ENCODE peak calls at places on chromosomes 6 and 20, in four cellular contexts. A is NCI-H774; M is CD4-positive, CD25-positive, alpha-beta regulatory T cell; F is activated T-helper 1 cell treated with anti-CD3 and anti-CD28 coated beads, Interleukin-2, amount 50 U/mL, for 16 hours. W is an unnamed sample.

GRCh38 chr6:20236344-20236743 is 24.1 kb upstream of the MBOAT1 start:
- DNase-seq in F (no peak), A (no peak), M (no peak), W (no peak)

GRCh38 chr6:43149260-43149659 is 21.8 kb upstream of the SRF start:
- DNase-seq in M (no peak), F (no peak), A (no peak), W (no peak)

GRCh38 chr20:19786311-19786710 is 28.3 kb downstream of the RIN2 start:
- DNase-seq in A (no peak), M (no peak), F (no peak), W (peak)

GRCh38 chr6:149056777-149057463 is 260.6 kb upstream of the TAB2 start:
- DNase-seq in A (no peak), F (no peak), M (no peak), W (no peak)

GRCh38 chr6:7262037-7262461 is 51.0 kb downstream of the SSR1 start:
- DNase-seq in M (no peak), F (no peak), A (peak), W (no peak)

GRCh38 chr20:9035129-9035528 is 33.8 kb upstream of the PLCB4 start:
- DNase-seq in M (no peak), A (no peak), F (no peak), W (no peak)

GRCh38 chr6:127641905-127642304 is 64.9 kb downstream of the C6orf58 start:
- DNase-seq in M (no peak), A (peak), F (no peak), W (no peak)

GRCh38 chr20:58208944-58209343 is 19.5 kb downstream of the ANKRD60 start:
- DNase-seq in A (no peak), M (no peak), F (no peak), W (no peak)

GRCh38 chr6:20038805-20039204 is 173.5 kb downstream of the MBOAT1 start:
- DNase-seq in F (no peak), M (no peak), A (no peak), W (no peak)

GRCh38 chr20:32685541-32686529 is 12.1 kb upstream of the C20orf203 start:
- DNase-seq in A (no peak), M (no peak), F (no peak), W (no peak)

GRCh38 chr20:7627734-7628663 is 312.3 kb downstream of the HAO1 start:
- DNase-seq in A (no peak), F (no peak), M (no peak), W (no peak)

GRCh38 chr20:51121272-51121671 is 98.4 kb upstream of the KCNG1 start:
- DNase-seq in F (no peak), M (no peak), A (no peak), W (no peak)

GRCh38 chr6:154937306-154938244 is 57.5 kb upstream of the TIAM2 start:
- DNase-seq in A (no peak), F (no peak), M (no peak), W (no peak)

GRCh38 chr6:170232186-170233002 is 58.5 kb downstream of the DLL1 start:
- DNase-seq in F (no peak), A (no peak), M (no peak), W (no peak)

GRCh38 chr6:52815167-52816092 is 11.8 kb upstream of the GSTA1 start:
- DNase-seq in M (peak), A (peak), F (peak), W (no peak)

GRCh38 chr20:46348972-46349741 is 40.9 kb upstream of the CDH22 start:
- DNase-seq in A (peak), M (peak), F (no peak), W (no peak)

GRCh38 chr20:24700166-24700860 is 230.9 kb downstream of the SYNDIG1 start:
- DNase-seq in A (no peak), F (no peak), M (no peak), W (peak)

GRCh38 chr6:51535327-51535726 is 552.1 kb downstream of the PKHD1 start:
- DNase-seq in M (no peak), A (no peak), F (no peak), W (no peak)

GRCh38 chr6:44897286-44897685 is 430.8 kb upstream of the RUNX2 start:
- DNase-seq in F (no peak), A (no peak), M (no peak), W (no peak)

GRCh38 chr6:22008248-22008836 is 288.5 kb downstream of the PRL start:
- DNase-seq in M (no peak), A (no peak), F (no peak), W (no peak)

GRCh38 chr6:7878401-7878964 is 32.1 kb downstream of the TXNDC5 start:
- DNase-seq in F (no peak), A (no peak), M (no peak), W (no peak)

GRCh38 chr6:1224514-1224913 is 87.4 kb upstream of the FOXQ1 start:
- DNase-seq in F (no peak), A (no peak), M (no peak), W (no peak)

GRCh38 chr20:58712116-58712822 is 19.7 kb downstream of the NPEPL1 start:
- DNase-seq in A (no peak), F (no peak), M (no peak), W (peak)

GRCh38 chr20:1633535-1633934 is 13.7 kb upstream of the SIRPB1 start:
- DNase-seq in A (no peak), F (no peak), M (no peak), W (no peak)

GRCh38 chr6:16723833-16724232 is 37.4 kb downstream of the ATXN1 start:
- DNase-seq in A (no peak), M (no peak), F (no peak), W (no peak)

GRCh38 chr6:161215193-161215592 is 58.7 kb downstream of the AGPAT4 start:
- DNase-seq in F (no peak), M (no peak), A (no peak), W (no peak)

GRCh38 chr20:56995635-56996075 is 270.8 kb downstream of the BMP7 start:
- DNase-seq in F (no peak), M (no peak), A (no peak), W (no peak)

GRCh38 chr20:3046677-3047462 is 1.0 kb downstream of the MRPS26 start:
- DNase-seq in F (no peak), M (no peak), A (peak), W (no peak)

GRCh38 chr6:21845018-21845417 is 251.5 kb downstream of the SOX4 start:
- DNase-seq in A (peak), M (no peak), F (no peak), W (no peak)

GRCh38 chr6:170250981-170251775 is 39.7 kb downstream of the DLL1 start:
- DNase-seq in F (no peak), A (no peak), M (no peak), W (no peak)

GRCh38 chr20:38373231-38373867 is 27.1 kb downstream of the LBP start:
- DNase-seq in M (no peak), A (no peak), F (no peak), W (peak)

GRCh38 chr6:9412951-9413559 is 977.7 kb upstream of the SLC35B3 start:
- DNase-seq in A (no peak), M (no peak), F (no peak), W (no peak)

GRCh38 chr6:92124126-92124525 is 1295.2 kb downstream of the EPHA7 start:
- DNase-seq in F (no peak), M (no peak), A (no peak), W (no peak)

W was measured in right atrium auricular region.